ENCODE peak calls at places on chromosome 11, in seven cellular contexts. One of them, this sample, is unnamed.

GRCh38 chr11:27926469-27926868 is 181.5 kb downstream of the KIF18A start:
- DNase-seq in osteocyte: no peak
- DNase-seq in GM06990: no peak
- DNase-seq in omental fat pad: no peak
- DNase-seq in Calu3: no peak
- DNase-seq in fibroblast of lung: no peak
- DNase-seq in BE2C: no peak
- DNase-seq in this sample: no peak

GRCh38 chr11:34758262-34758661 is 137.4 kb downstream of the EHF start:
- DNase-seq in osteocyte: no peak
- DNase-seq in GM06990: no peak
- DNase-seq in omental fat pad: no peak
- DNase-seq in Calu3: no peak
- DNase-seq in fibroblast of lung: peak
- DNase-seq in BE2C: no peak
- DNase-seq in this sample: no peak

GRCh38 chr11:122843281-122844150 is 5.2 kb downstream of the CRTAM start:
- DNase-seq in osteocyte: no peak
- DNase-seq in GM06990: peak
- DNase-seq in omental fat pad: no peak
- DNase-seq in Calu3: peak
- DNase-seq in fibroblast of lung: no peak
- DNase-seq in BE2C: no peak
- DNase-seq in this sample: no peak

GRCh38 chr11:118406599-118407166 is 5.3 kb downstream of the ATP5MG start:
- DNase-seq in osteocyte: no peak
- DNase-seq in GM06990: peak
- DNase-seq in omental fat pad: no peak
- DNase-seq in Calu3: no peak
- DNase-seq in fibroblast of lung: peak
- DNase-seq in BE2C: no peak
- DNase-seq in this sample: no peak

GRCh38 chr11:78656984-78657383 is 82.3 kb upstream of the NARS2 start:
- DNase-seq in osteocyte: peak
- DNase-seq in GM06990: no peak
- DNase-seq in omental fat pad: no peak
- DNase-seq in Calu3: no peak
- DNase-seq in fibroblast of lung: no peak
- DNase-seq in BE2C: no peak
- DNase-seq in this sample: no peak

GRCh38 chr11:101003468-101003867 is 126.1 kb downstream of the PGR start:
- DNase-seq in osteocyte: no peak
- DNase-seq in GM06990: peak
- DNase-seq in omental fat pad: no peak
- DNase-seq in Calu3: no peak
- DNase-seq in fibroblast of lung: no peak
- DNase-seq in BE2C: peak
- DNase-seq in this sample: no peak

GRCh38 chr11:9574556-9574805 is 1.0 kb downstream of the WEE1 start:
- DNase-seq in osteocyte: no peak
- DNase-seq in GM06990: peak
- DNase-seq in omental fat pad: no peak
- DNase-seq in Calu3: no peak
- DNase-seq in fibroblast of lung: peak
- DNase-seq in BE2C: no peak
- DNase-seq in this sample: no peak

GRCh38 chr11:61429346-61429690 is 457 bp downstream of the CPSF7 start:
- DNase-seq in osteocyte: peak
- DNase-seq in GM06990: peak
- DNase-seq in omental fat pad: peak
- DNase-seq in Calu3: peak
- DNase-seq in fibroblast of lung: peak
- DNase-seq in BE2C: peak
- DNase-seq in this sample: no peak

GRCh38 chr11:59106363-59107336 is at the start of gene FAM111B:
- DNase-seq in osteocyte: peak
- DNase-seq in GM06990: peak
- DNase-seq in omental fat pad: peak
- DNase-seq in Calu3: peak
- DNase-seq in fibroblast of lung: peak
- DNase-seq in BE2C: peak
- DNase-seq in this sample: peak

GRCh38 chr11:111438846-111439520 is 59.9 kb upstream of the POU2AF1 start:
- DNase-seq in osteocyte: no peak
- DNase-seq in GM06990: no peak
- DNase-seq in omental fat pad: no peak
- DNase-seq in Calu3: no peak
- DNase-seq in fibroblast of lung: no peak
- DNase-seq in BE2C: no peak
- DNase-seq in this sample: no peak

GRCh38 chr11:56151376-56151775 is 8.7 kb downstream of the OR8K5 start:
- DNase-seq in osteocyte: no peak
- DNase-seq in GM06990: no peak
- DNase-seq in omental fat pad: no peak
- DNase-seq in Calu3: no peak
- DNase-seq in fibroblast of lung: no peak
- DNase-seq in BE2C: no peak
- DNase-seq in this sample: no peak

GRCh38 chr11:65426839-65427690 is 4.5 kb downstream of the NEAT1 start:
- DNase-seq in osteocyte: no peak
- DNase-seq in GM06990: peak
- DNase-seq in omental fat pad: peak
- DNase-seq in Calu3: no peak
- DNase-seq in fibroblast of lung: peak
- DNase-seq in BE2C: no peak
- DNase-seq in this sample: no peak

GRCh38 chr11:128772814-128773213 is 78.9 kb downstream of the FLI1 start:
- DNase-seq in osteocyte: no peak
- DNase-seq in GM06990: no peak
- DNase-seq in omental fat pad: no peak
- DNase-seq in Calu3: peak
- DNase-seq in fibroblast of lung: no peak
- DNase-seq in BE2C: peak
- DNase-seq in this sample: no peak

GRCh38 chr11:17744151-17744940 is 9.8 kb downstream of the KCNC1 start:
- DNase-seq in osteocyte: no peak
- DNase-seq in GM06990: no peak
- DNase-seq in omental fat pad: no peak
- DNase-seq in Calu3: no peak
- DNase-seq in fibroblast of lung: peak
- DNase-seq in BE2C: no peak
- DNase-seq in this sample: no peak

GRCh38 chr11:63763506-63764200 is 4.9 kb downstream of the ZFTA start:
- DNase-seq in osteocyte: no peak
- DNase-seq in GM06990: peak
- DNase-seq in omental fat pad: no peak
- DNase-seq in Calu3: no peak
- DNase-seq in fibroblast of lung: no peak
- DNase-seq in BE2C: no peak
- DNase-seq in this sample: no peak

GRCh38 chr11:129853508-129854228 is 38.0 kb downstream of the TMEM45B start:
- DNase-seq in osteocyte: no peak
- DNase-seq in GM06990: no peak
- DNase-seq in omental fat pad: no peak
- DNase-seq in Calu3: peak
- DNase-seq in fibroblast of lung: peak
- DNase-seq in BE2C: no peak
- DNase-seq in this sample: no peak

GRCh38 chr11:65379698-65380459 is 2.6 kb downstream of the SLC25A45 start:
- DNase-seq in osteocyte: no peak
- DNase-seq in GM06990: no peak
- DNase-seq in omental fat pad: no peak
- DNase-seq in Calu3: no peak
- DNase-seq in fibroblast of lung: no peak
- DNase-seq in BE2C: no peak
- DNase-seq in this sample: no peak

GRCh38 chr11:95341246-95341645 is 110.2 kb upstream of the SESN3 start:
- DNase-seq in osteocyte: no peak
- DNase-seq in GM06990: no peak
- DNase-seq in omental fat pad: no peak
- DNase-seq in Calu3: no peak
- DNase-seq in fibroblast of lung: peak
- DNase-seq in BE2C: no peak
- DNase-seq in this sample: no peak

GRCh38 chr11:23288001-23288783 is 427.9 kb upstream of the CCDC179 start:
- DNase-seq in osteocyte: no peak
- DNase-seq in GM06990: no peak
- DNase-seq in omental fat pad: no peak
- DNase-seq in Calu3: no peak
- DNase-seq in fibroblast of lung: peak
- DNase-seq in BE2C: no peak
- DNase-seq in this sample: no peak

GRCh38 chr11:122750047-122750446 is 88.3 kb upstream of the CRTAM start:
- DNase-seq in osteocyte: no peak
- DNase-seq in GM06990: no peak
- DNase-seq in omental fat pad: no peak
- DNase-seq in Calu3: no peak
- DNase-seq in fibroblast of lung: no peak
- DNase-seq in BE2C: no peak
- DNase-seq in this sample: no peak

GRCh38 chr11:83011333-83012167 is 60.1 kb downstream of the RAB30 start:
- DNase-seq in osteocyte: no peak
- DNase-seq in GM06990: no peak
- DNase-seq in omental fat pad: no peak
- DNase-seq in Calu3: no peak
- DNase-seq in fibroblast of lung: peak
- DNase-seq in BE2C: no peak
- DNase-seq in this sample: no peak

DNA sequence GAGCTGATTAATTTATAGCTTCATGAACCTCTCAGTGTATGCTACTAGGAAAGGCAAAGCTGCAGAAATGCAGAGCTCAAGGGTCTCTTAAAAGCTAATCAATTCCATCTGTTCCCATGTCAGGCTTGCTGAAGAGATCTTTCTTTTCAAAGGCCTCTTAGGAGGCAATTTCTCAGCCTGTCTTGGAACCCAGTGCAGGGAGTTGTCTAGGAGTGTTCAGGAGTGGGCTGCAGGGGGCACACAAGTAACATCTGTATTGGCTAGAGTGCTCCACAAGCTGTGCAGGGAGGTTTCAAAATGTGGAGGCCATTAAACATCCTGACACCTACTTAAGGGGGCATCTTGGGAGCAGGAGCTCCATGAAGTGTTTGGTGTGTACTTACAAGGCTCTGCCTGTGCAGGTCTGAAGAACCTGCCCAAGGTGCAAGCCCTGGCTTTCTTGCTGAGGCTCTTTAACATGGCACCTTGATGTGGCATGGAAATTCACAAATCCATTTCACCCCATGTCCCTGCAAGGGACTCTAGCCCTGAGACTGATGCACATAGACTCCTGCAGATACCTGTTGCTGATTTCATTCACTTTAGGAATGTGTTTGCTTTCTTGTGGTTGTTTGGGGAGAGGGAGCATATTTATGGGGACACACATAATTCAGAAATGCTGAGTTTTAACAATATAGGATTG is 134.7 kb downstream of the ME3 start:
- DNase-seq in osteocyte: no peak
- DNase-seq in GM06990: no peak
- DNase-seq in omental fat pad: no peak
- DNase-seq in Calu3: no peak
- DNase-seq in fibroblast of lung: no peak
- DNase-seq in BE2C: no peak
- DNase-seq in this sample: no peak
- TF ChIP-seq CTCF in osteocyte: peak
- TF ChIP-seq CTCF in GM06990: no peak
- TF ChIP-seq CTCF in omental fat pad: no peak
- TF ChIP-seq CTCF in Calu3: no peak
- TF ChIP-seq CTCF in fibroblast of lung: peak
- TF ChIP-seq CTCF in BE2C: peak
- TF ChIP-seq CTCF in this sample: no peak

GRCh38 chr11:2945757-2946287 is 16.6 kb upstream of the PHLDA2 start:
- DNase-seq in osteocyte: no peak
- DNase-seq in GM06990: no peak
- DNase-seq in omental fat pad: no peak
- DNase-seq in Calu3: no peak
- DNase-seq in fibroblast of lung: no peak
- DNase-seq in BE2C: no peak
- DNase-seq in this sample: no peak

GRCh38 chr11:2950825-2951224 is 21.6 kb upstream of the PHLDA2 start:
- DNase-seq in osteocyte: no peak
- DNase-seq in GM06990: no peak
- DNase-seq in omental fat pad: no peak
- DNase-seq in Calu3: no peak
- DNase-seq in fibroblast of lung: peak
- DNase-seq in BE2C: no peak
- DNase-seq in this sample: no peak

GRCh38 chr11:2949920-2950319 is 20.7 kb upstream of the PHLDA2 start:
- DNase-seq in osteocyte: no peak
- DNase-seq in GM06990: no peak
- DNase-seq in omental fat pad: no peak
- DNase-seq in Calu3: no peak
- DNase-seq in fibroblast of lung: no peak
- DNase-seq in BE2C: no peak
- DNase-seq in this sample: no peak

GRCh38 chr11:2944953-2945756 is 15.9 kb upstream of the PHLDA2 start:
- DNase-seq in osteocyte: peak
- DNase-seq in GM06990: no peak
- DNase-seq in omental fat pad: peak
- DNase-seq in Calu3: no peak
- DNase-seq in fibroblast of lung: peak
- DNase-seq in BE2C: peak
- DNase-seq in this sample: no peak

DNA sequence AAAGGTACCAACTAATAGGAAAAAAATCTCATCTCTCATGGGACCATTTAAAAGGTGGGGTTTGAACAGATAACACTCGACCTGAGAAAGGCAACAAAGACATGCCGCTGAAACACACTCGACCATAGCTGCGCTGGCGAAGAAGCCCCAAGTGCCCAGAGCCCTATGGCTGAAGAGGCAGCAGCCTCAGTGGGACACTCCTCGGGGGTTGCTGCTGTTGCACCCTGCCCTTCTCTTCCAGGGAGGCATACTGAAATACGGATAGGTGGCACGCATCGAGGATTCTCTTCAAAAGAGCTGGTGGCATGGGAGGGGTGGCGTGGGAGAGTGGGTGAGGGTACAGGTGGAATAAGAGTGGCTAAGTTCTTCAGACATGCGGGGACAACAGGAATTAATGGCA is 18.5 kb upstream of the PHLDA2 start:
- DNase-seq in osteocyte: no peak
- DNase-seq in GM06990: no peak
- DNase-seq in omental fat pad: no peak
- DNase-seq in Calu3: no peak
- DNase-seq in fibroblast of lung: no peak
- DNase-seq in BE2C: no peak
- DNase-seq in this sample: no peak
- TF ChIP-seq CTCF in osteocyte: no peak
- TF ChIP-seq CTCF in GM06990: no peak
- TF ChIP-seq CTCF in omental fat pad: no peak
- TF ChIP-seq CTCF in Calu3: no peak
- TF ChIP-seq CTCF in fibroblast of lung: no peak
- TF ChIP-seq CTCF in BE2C: no peak
- TF ChIP-seq CTCF in this sample: no peak

GRCh38 chr11:4658629-4659453 is 15.1 kb downstream of the OR51E1 start:
- DNase-seq in osteocyte: no peak
- DNase-seq in GM06990: no peak
- DNase-seq in omental fat pad: no peak
- DNase-seq in Calu3: no peak
- DNase-seq in fibroblast of lung: no peak
- DNase-seq in BE2C: no peak
- DNase-seq in this sample: no peak
- TF ChIP-seq CTCF in osteocyte: no peak
- TF ChIP-seq CTCF in GM06990: no peak
- TF ChIP-seq CTCF in omental fat pad: no peak
- TF ChIP-seq CTCF in Calu3: no peak
- TF ChIP-seq CTCF in fibroblast of lung: no peak
- TF ChIP-seq CTCF in BE2C: no peak
- TF ChIP-seq CTCF in this sample: no peak

GRCh38 chr11:12813371-12814225 is 139.4 kb downstream of the TEAD1 start:
- DNase-seq in osteocyte: no peak
- DNase-seq in GM06990: no peak
- DNase-seq in omental fat pad: no peak
- DNase-seq in Calu3: peak
- DNase-seq in fibroblast of lung: peak
- DNase-seq in BE2C: no peak
- DNase-seq in this sample: no peak
- TF ChIP-seq CTCF in osteocyte: no peak
- TF ChIP-seq CTCF in GM06990: no peak
- TF ChIP-seq CTCF in omental fat pad: no peak
- TF ChIP-seq CTCF in Calu3: no peak
- TF ChIP-seq CTCF in fibroblast of lung: no peak
- TF ChIP-seq CTCF in BE2C: no peak
- TF ChIP-seq CTCF in this sample: no peak

This sample was measured in D721Med.